ENCODE peak calls at places on chromosomes 7 and 10, in eight cellular contexts. One of them, this sample, is unnamed.

GRCh38 chr10:75814071-75814470 is 382.6 kb downstream of the LRMDA start:
- DNase-seq in fibroblast of mammary gland: peak
- DNase-seq in ELR: no peak
- DNase-seq in ascending aorta: no peak
- DNase-seq in occipital lobe: no peak
- DNase-seq in GM06990: no peak
- DNase-seq in neural crest cell: no peak
- DNase-seq in erythroblast: no peak
- DNase-seq in this sample: no peak

GRCh38 chr10:90959826-90960225 is 38.9 kb upstream of the ANKRD1 start:
- DNase-seq in fibroblast of mammary gland: peak
- DNase-seq in neural crest cell: no peak
- DNase-seq in GM06990: no peak
- DNase-seq in ELR: no peak
- DNase-seq in erythroblast: no peak
- DNase-seq in occipital lobe: no peak
- DNase-seq in ascending aorta: no peak
- DNase-seq in this sample: no peak

GRCh38 chr10:82942572-82943091 is 1067.6 kb downstream of the NRG3 start:
- DNase-seq in fibroblast of mammary gland: peak
- DNase-seq in erythroblast: no peak
- DNase-seq in ELR: peak
- DNase-seq in occipital lobe: no peak
- DNase-seq in neural crest cell: no peak
- DNase-seq in GM06990: no peak
- DNase-seq in ascending aorta: no peak
- DNase-seq in this sample: no peak

GRCh38 chr7:137999496-138000080 is 2.3 kb downstream of the CREB3L2 start:
- DNase-seq in erythroblast: peak
- DNase-seq in occipital lobe: no peak
- DNase-seq in ascending aorta: no peak
- DNase-seq in neural crest cell: no peak
- DNase-seq in ELR: no peak
- DNase-seq in fibroblast of mammary gland: peak
- DNase-seq in GM06990: no peak
- DNase-seq in this sample: no peak

GRCh38 chr10:117168135-117168674 is 29.1 kb upstream of the KCNK18 start:
- DNase-seq in fibroblast of mammary gland: peak
- DNase-seq in erythroblast: peak
- DNase-seq in occipital lobe: peak
- DNase-seq in GM06990: peak
- DNase-seq in neural crest cell: peak
- DNase-seq in ascending aorta: no peak
- DNase-seq in ELR: peak
- DNase-seq in this sample: peak

GRCh38 chr7:97513326-97513725 is 218.6 kb upstream of the TAC1 start:
- DNase-seq in neural crest cell: no peak
- DNase-seq in fibroblast of mammary gland: no peak
- DNase-seq in occipital lobe: no peak
- DNase-seq in GM06990: no peak
- DNase-seq in ELR: no peak
- DNase-seq in ascending aorta: no peak
- DNase-seq in erythroblast: no peak
- DNase-seq in this sample: no peak

GRCh38 chr7:391961-392524 is 102.1 kb downstream of the FOXL3 start:
- DNase-seq in ascending aorta: peak
- DNase-seq in fibroblast of mammary gland: no peak
- DNase-seq in occipital lobe: no peak
- DNase-seq in neural crest cell: no peak
- DNase-seq in erythroblast: no peak
- DNase-seq in ELR: no peak
- DNase-seq in GM06990: no peak
- DNase-seq in this sample: no peak

GRCh38 chr10:34479520-34480179 is 335.4 kb downstream of the PARD3 start:
- DNase-seq in fibroblast of mammary gland: no peak
- DNase-seq in GM06990: no peak
- DNase-seq in ELR: no peak
- DNase-seq in occipital lobe: no peak
- DNase-seq in erythroblast: no peak
- DNase-seq in ascending aorta: no peak
- DNase-seq in neural crest cell: no peak
- DNase-seq in this sample: no peak

GRCh38 chr7:125279956-125280355 is 350.3 kb upstream of the POT1 start:
- DNase-seq in erythroblast: no peak
- DNase-seq in occipital lobe: no peak
- DNase-seq in ELR: no peak
- DNase-seq in fibroblast of mammary gland: no peak
- DNase-seq in ascending aorta: no peak
- DNase-seq in neural crest cell: no peak
- DNase-seq in GM06990: no peak
- DNase-seq in this sample: no peak